ENCODE peak calls at places on chromosomes 13 and 19, in ten cellular contexts. I is ascending aorta; K is CD4-positive, CD25-positive, alpha-beta regulatory T cell; E is heart right ventricle; L is heart left ventricle; H is iPS DF 6.9; C is pancreas; F is Peyer's patch; V is psoas muscle; G is body of pancreas. N is an unnamed sample.

GRCh38 chr13:85728831-85729230 is 70.4 kb downstream of the SLITRK6 start:
- DNase-seq in G (no peak), K (no peak), E (no peak), F (no peak), I (no peak), V (no peak), C (no peak), L (no peak), H (no peak), N (no peak)

GRCh38 chr13:50156140-50156539 is 140.9 kb downstream of the KCNRG start:
- DNase-seq in K (no peak), H (no peak), F (no peak), I (no peak), E (no peak), L (no peak), G (no peak), C (no peak), V (no peak), N (no peak)

GRCh38 chr19:29806098-29806866 is 5.5 kb upstream of the CCNE1 start:
- DNase-seq in F (no peak), G (no peak), I (no peak), L (peak; percentile 67), E (peak; percentile 77), H (peak; percentile 22), K (no peak), V (peak; percentile 72), C (peak; percentile 22), N (peak; percentile 87)

GRCh38 chr19:29878973-29879654 is 62.9 kb upstream of the URI1 start:
- DNase-seq in C (no peak), I (peak; percentile 74), V (peak; percentile 66), K (no peak), G (peak; percentile 14), F (no peak), L (no peak), E (no peak), H (no peak), N (no peak)

GRCh38 chr13:110561335-110562033 is at the start of gene RAB20:
- DNase-seq in V (peak; percentile 90), H (no peak), I (peak; percentile 92), E (peak; percentile 91), G (peak; percentile 94), L (peak; percentile 92), F (peak; percentile 95), K (peak; percentile 66), C (peak; percentile 89), N (peak; percentile 97)

GRCh38 chr13:30576528-30576927 is 41.2 kb upstream of the USPL1 start:
- DNase-seq in C (no peak), K (peak; percentile 34), V (no peak), G (peak; percentile 26), L (peak; percentile 29), I (no peak), E (peak; percentile 42), F (no peak), H (no peak), N (no peak)

GRCh38 chr13:29976535-29976934 is 126.1 kb upstream of the UBL3 start:
- DNase-seq in F (no peak), C (no peak), I (no peak), G (no peak), H (no peak), K (no peak), V (no peak), L (no peak), E (no peak), N (no peak)

GRCh38 chr13:49409008-49409407 is 34.9 kb downstream of the CAB39L start:
- DNase-seq in I (no peak), K (no peak), H (no peak), V (no peak), E (no peak), F (no peak), G (no peak), C (no peak), L (no peak), N (no peak)

GRCh38 chr13:56735537-56735942 is 405.2 kb upstream of the PRR20A start:
- DNase-seq in I (no peak), L (no peak), F (no peak), C (no peak), V (peak; percentile 36), K (no peak), G (no peak), H (no peak), E (no peak), N (peak; percentile 52)

GRCh38 chr13:44249439-44249838 is 124.2 kb upstream of the SERP2 start:
- DNase-seq in H (no peak), V (peak; percentile 78), K (no peak), E (peak; percentile 58), F (no peak), C (peak; percentile 36), L (peak; percentile 36), G (peak; percentile 55), I (no peak), N (no peak)

GRCh38 chr13:113978741-113979481 is 5.0 kb upstream of the C13orf46 start:
- DNase-seq in I (no peak), L (no peak), H (no peak), F (peak; percentile 46), G (no peak), C (no peak), K (no peak), E (no peak), V (peak; percentile 43), N (peak; percentile 70)

GRCh38 chr19:572140-572890 is at the start of gene BSG:
- DNase-seq in L (peak; percentile 99), K (peak; percentile 98), I (peak; percentile 98), C (peak; percentile 98), F (peak; percentile 99), H (peak; percentile 92), G (peak; percentile 99), E (peak; percentile 98), V (peak; percentile 99), N (peak; percentile 100)

GRCh38 chr19:575527-576506 is 3.4 kb downstream of the BSG start:
- DNase-seq in C (no peak), K (no peak), E (peak; percentile 77), L (peak; percentile 82), G (peak; percentile 28), I (no peak), V (peak; percentile 89), H (no peak), F (no peak), N (peak; percentile 75)

GRCh38 chr19:576768-577438 is 4.5 kb downstream of the BSG start:
- DNase-seq in H (no peak), F (no peak), C (no peak), E (no peak), K (no peak), G (no peak), I (no peak), V (no peak), L (no peak), N (peak; percentile 66)

GRCh38 chr19:572891-573825 is 762 bp downstream of the BSG start:
- DNase-seq in K (peak; percentile 34), G (peak; percentile 39), E (peak; percentile 58), H (no peak), V (peak; percentile 80), L (peak; percentile 53), F (peak; percentile 60), C (peak; percentile 64), I (no peak), N (peak; percentile 90)

DNA sequence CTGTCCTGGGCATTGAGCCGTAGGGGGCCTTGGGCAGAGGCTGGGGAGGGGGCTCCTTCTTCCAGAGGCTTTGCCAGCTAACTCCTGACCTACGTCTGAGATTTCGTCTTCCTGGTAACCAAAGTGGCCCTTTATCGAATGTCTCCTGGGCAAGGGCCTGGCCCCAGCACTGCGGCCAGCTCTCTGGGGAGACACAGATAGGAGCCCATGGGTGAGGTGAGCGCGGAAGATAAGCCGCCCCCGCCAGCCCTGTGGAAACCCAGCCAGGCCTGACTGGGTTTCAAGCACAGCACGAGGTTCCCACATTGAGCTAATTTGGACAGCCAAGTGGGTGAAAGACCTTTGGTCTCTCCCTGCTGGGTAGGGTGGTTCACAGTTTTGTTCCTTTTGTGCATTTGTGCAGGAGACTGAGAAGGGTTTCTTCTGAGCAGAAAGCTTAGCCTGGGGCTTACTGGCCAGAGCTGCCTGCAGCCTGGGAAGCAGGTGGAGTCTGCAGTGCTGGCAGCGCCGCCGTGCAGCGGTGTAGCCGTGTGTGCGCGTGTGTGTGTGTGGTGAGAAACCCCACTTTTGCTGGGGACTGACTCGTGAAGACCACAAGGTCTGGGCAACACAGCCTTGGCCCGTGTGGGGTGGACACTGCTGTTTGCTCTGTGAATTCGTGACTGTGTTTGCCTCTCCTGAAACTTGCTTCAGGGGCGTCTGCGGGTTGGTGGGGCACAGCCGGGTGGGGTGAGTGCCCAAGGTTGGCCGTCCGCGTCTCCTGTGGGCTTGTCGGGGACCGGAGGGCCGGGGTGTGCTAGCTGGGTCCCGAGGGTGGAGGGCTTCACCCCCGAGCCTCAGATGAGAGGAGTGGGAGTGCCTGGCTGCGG is 2.5 kb downstream of the BSG start:
- DNase-seq in K (no peak), I (no peak), C (no peak), H (no peak), V (no peak), L (peak; percentile 75), G (peak; percentile 26), E (peak; percentile 66), F (no peak), N (peak; percentile 74)
- H3K4me3 ChIP-seq in K (peak overlapping the region; percentile 7), I (peak overlapping the region; percentile 11), C (peak overlapping the region; percentile 25), H (no peak overlapping the region), V (peak overlapping the region; percentile 97), L (peak overlapping the region; percentile 99), G (no peak overlapping the region), E (peak overlapping the region; percentile 97), F (peak overlapping the region; percentile 44), N (peak overlapping the region; percentile 40)

DNA sequence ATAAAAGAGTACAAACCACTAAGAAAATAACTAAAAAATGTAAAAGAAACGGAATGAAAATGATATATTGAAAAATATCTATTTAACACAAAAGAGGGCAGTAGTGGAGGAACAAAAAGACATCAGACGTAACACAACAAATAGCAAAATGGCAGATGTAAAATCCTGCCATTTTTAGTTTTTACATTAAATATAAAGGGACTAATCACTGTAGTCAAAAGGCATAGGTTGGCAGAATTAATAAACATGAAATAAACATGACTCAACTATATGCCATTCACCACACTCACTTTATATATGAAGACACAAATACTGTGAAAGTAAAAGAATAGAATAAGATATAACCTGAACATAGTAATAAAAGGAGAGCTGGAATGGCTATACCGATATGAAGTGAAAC is 11.0 kb downstream of the MTUS2 start:
- DNase-seq in C (no peak), I (no peak), K (no peak), F (no peak), L (no peak), H (no peak), V (no peak), G (no peak), E (no peak), N (no peak)
- H3K9me3 ChIP-seq in C (no peaks in the 10 kb centered on the region), I (peaks cover 27% of the 10 kb centered on the region), K (peaks cover 26% of the 10 kb centered on the region), F (peaks cover 18% of the 10 kb centered on the region), L (peaks cover 39% of the 10 kb centered on the region), H (peaks cover 2% of the 10 kb centered on the region), V (peaks cover 15% of the 10 kb centered on the region), G (peaks cover 5% of the 10 kb centered on the region), E (peaks cover 5% of the 10 kb centered on the region), N (peaks cover 9% of the 10 kb centered on the region)

DNA sequence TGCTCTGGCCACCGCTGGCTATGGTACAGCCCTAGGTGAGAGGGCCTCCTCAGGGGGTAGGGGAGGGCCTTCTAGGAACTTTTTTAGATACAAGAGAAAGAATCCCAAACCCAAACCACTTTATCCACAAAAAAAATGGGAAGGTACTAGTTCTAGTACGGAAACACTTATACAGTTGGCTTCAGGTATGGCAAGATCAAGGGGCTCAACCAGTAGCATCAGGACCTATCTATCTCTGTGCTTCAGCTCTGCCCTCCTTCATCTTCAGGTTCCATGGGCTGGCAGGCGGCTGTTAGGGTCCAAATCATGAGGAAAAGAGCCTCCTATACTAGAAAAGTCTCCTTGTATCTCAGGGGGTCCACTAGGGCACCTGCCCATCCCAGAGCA is 1.8 kb downstream of the MRI1 start:
- DNase-seq in V (no peak), F (no peak), H (no peak), K (no peak), L (no peak), E (no peak), G (no peak), I (no peak), C (no peak), N (no peak)
- H3K27ac ChIP-seq in V (no peak overlapping the region), F (no peak overlapping the region), H (no peak overlapping the region), K (no peak overlapping the region), L (peak overlapping the region; percentile 78), E (no peak overlapping the region), G (no peak overlapping the region), I (peak overlapping the region; percentile 74), C (no peak overlapping the region), N (peak overlapping the region; percentile 57)

GRCh38 chr19:38321646-38322323 is 2.1 kb downstream of the KCNK6 start:
- DNase-seq in L (peak; percentile 78), I (peak; percentile 79), E (peak; percentile 84), H (no peak), V (no peak), C (no peak), K (no peak), G (peak; percentile 39), F (no peak), N (no peak)
- H3K4me3 ChIP-seq in L (no peak overlapping the region), I (peak overlapping the region; percentile 67), E (peak overlapping the region; percentile 77), H (no peak overlapping the region), V (no peak overlapping the region), C (peak overlapping the region; percentile 93), K (no peak overlapping the region), G (no peak overlapping the region), F (no peak overlapping the region), N (peak overlapping the region; percentile 62)